ENCODE peak calls at places on chromosomes 2 and 18, in ten cellular contexts. D, C, V, P, M, U, F, N, H and W are unnamed samples.

GRCh38 chr2:70684846-70685622 is 83.0 kb downstream of the ADD2 start:
- DNase-seq in P (no peak), V (no peak), M (no peak), D (no peak), U (no peak), N (peak), H (no peak), C (no peak), F (no peak), W (no peak)

GRCh38 chr2:8154936-8155335 is 526.9 kb upstream of the ID2 start:
- DNase-seq in U (no peak), N (no peak), M (no peak), V (no peak), C (no peak), D (no peak), H (no peak), P (no peak), F (no peak), W (no peak)

GRCh38 chr18:37424507-37424906 is 141.1 kb downstream of the CELF4 start:
- DNase-seq in D (no peak), U (no peak), H (no peak), P (no peak), N (no peak), F (no peak), M (no peak), V (no peak), C (no peak), W (no peak)

GRCh38 chr2:162369577-162369976 is 25.6 kb downstream of the GCA start:
- DNase-seq in M (no peak), H (no peak), F (no peak), P (no peak), D (no peak), U (no peak), V (no peak), C (no peak), N (no peak), W (no peak)

GRCh38 chr2:23419171-23420090 is 34.5 kb downstream of the KLHL29 start:
- DNase-seq in C (no peak), F (peak), V (no peak), H (no peak), P (peak), U (peak), D (no peak), M (no peak), N (no peak), W (no peak)

GRCh38 chr2:222105046-222105445 is 193.8 kb downstream of the PAX3 start:
- DNase-seq in H (no peak), D (no peak), N (no peak), P (no peak), U (no peak), F (no peak), M (no peak), C (no peak), V (no peak), W (no peak)

GRCh38 chr2:134389331-134389835 is 135.5 kb downstream of the MGAT5 start:
- DNase-seq in F (no peak), D (no peak), V (no peak), P (no peak), H (no peak), M (no peak), N (no peak), U (no peak), C (no peak), W (no peak)

GRCh38 chr18:25454270-25454659 is 102.3 kb upstream of the ZNF521 start:
- DNase-seq in V (no peak), N (no peak), C (no peak), U (no peak), F (no peak), D (no peak), P (no peak), H (no peak), M (no peak), W (no peak)

GRCh38 chr2:65613968-65614555 is 181.7 kb upstream of the SPRED2 start:
- DNase-seq in M (no peak), V (no peak), D (no peak), F (no peak), P (no peak), H (no peak), N (no peak), U (no peak), C (no peak), W (no peak)
- H3K27ac ChIP-seq in M (no peak), V (no peak), D (no peak), F (no peak), P (no peak), H (no peak), N (no peak), U (no peak), C (no peak), W (no peak)

DNA sequence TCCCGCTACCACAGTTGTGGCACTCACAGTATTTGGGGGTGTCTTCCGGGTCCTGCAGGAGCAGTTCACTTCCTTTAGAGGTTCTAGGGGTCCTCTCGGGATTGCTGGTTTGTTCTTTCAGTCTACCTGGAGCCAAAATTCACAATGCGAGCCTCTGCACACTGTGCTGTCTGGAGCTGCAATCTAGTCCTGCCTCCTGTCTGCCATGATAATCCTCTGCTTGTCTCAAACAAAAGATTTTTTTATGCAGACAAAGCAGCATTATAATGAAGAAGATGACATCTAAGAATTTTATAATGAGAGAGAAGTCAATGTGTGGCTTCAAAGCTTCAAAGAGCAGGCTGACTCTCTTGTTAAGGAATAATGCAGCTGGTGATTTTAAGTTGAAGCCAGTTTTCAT is 975.1 kb upstream of the GYPC start:
- DNase-seq in U (no peak), D (no peak), C (no peak), H (no peak), V (no peak), F (no peak), P (no peak), N (no peak), M (no peak), W (no peak)
- TF ChIP-seq CTCF in U (no peak), D (no peak), C (no peak), H (no peak), V (no peak), F (no peak), P (no peak), N (no peak), M (no peak), W (no peak)

GRCh38 chr2:191171708-191172355 is 21.0 kb upstream of the STAT4 start:
- DNase-seq in F (no peak), H (peak), C (no peak), M (no peak), N (no peak), U (no peak), D (no peak), P (peak), V (no peak), W (no peak)

GRCh38 chr2:191169456-191170300 is 18.9 kb upstream of the STAT4 start:
- DNase-seq in V (no peak), C (no peak), N (no peak), U (no peak), F (no peak), D (no peak), H (no peak), P (no peak), M (no peak), W (no peak)

GRCh38 chr2:191170301-191170636 is 19.5 kb upstream of the STAT4 start:
- DNase-seq in P (no peak), D (no peak), V (no peak), N (no peak), F (no peak), U (no peak), H (no peak), C (no peak), M (no peak), W (no peak)

GRCh38 chr2:191170773-191171172 is 20.0 kb upstream of the STAT4 start:
- DNase-seq in U (no peak), C (no peak), P (no peak), M (no peak), H (no peak), N (no peak), V (no peak), D (no peak), F (no peak), W (no peak)

GRCh38 chr2:191171291-191171690 is 20.5 kb upstream of the STAT4 start:
- DNase-seq in N (no peak), M (no peak), U (no peak), H (no peak), V (no peak), D (no peak), F (no peak), C (no peak), P (no peak), W (no peak)
- H3K27ac ChIP-seq in N (no peak), M (no peak), U (no peak), H (peak), V (no peak), D (no peak), F (no peak), C (peak), P (peak), W (no peak)

GRCh38 chr2:18267501-18267900 is 293.0 kb downstream of the RDH14 start:
- DNase-seq in U (no peak), C (no peak), V (no peak), H (no peak), D (no peak), F (no peak), M (no peak), P (no peak), N (no peak), W (no peak)

GRCh38 chr2:18271370-18272147 is 288.9 kb downstream of the RDH14 start:
- DNase-seq in H (no peak), N (no peak), F (peak), D (no peak), U (no peak), M (no peak), P (no peak), V (no peak), C (no peak), W (no peak)

GRCh38 chr2:18266188-18266587 is 294.3 kb downstream of the RDH14 start:
- DNase-seq in V (no peak), F (no peak), H (peak), P (no peak), U (no peak), M (no peak), N (no peak), D (no peak), C (no peak), W (no peak)

GRCh38 chr2:18265614-18266013 is 294.8 kb downstream of the RDH14 start:
- DNase-seq in C (no peak), M (no peak), P (no peak), H (no peak), D (no peak), U (no peak), F (no peak), V (no peak), N (no peak), W (no peak)

DNA sequence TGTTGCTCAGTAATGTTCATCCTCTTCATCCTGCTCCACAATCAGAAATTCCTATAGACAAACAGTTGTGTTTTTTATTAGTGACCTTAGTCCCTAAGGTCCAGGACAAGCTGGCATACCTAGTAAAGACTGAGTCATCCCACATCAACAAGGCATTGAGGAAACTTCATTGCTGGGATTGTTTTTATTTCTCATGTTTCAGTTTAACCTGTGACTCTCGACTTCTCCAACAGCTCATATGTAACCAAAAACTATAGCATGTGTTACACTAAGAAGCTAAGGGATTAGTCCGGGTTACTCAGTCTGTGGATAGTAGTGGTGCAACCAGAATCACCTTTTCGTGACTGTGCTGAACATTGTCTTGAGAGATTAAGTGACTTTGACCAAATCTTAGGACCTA is 292.1 kb downstream of the RDH14 start:
- DNase-seq in M (no peak), C (no peak), F (no peak), H (no peak), D (no peak), N (no peak), P (peak), V (no peak), U (no peak), W (no peak)
- TF ChIP-seq CTCF in M (no peak), C (no peak), F (no peak), H (no peak), D (no peak), N (no peak), P (no peak), V (no peak), U (no peak), W (no peak)

GRCh38 chr2:27133905-27134780 is at the start of gene PREB:
- DNase-seq in C (peak), V (peak), H (peak), F (peak), N (peak), P (peak), U (peak), M (peak), D (peak), W (peak)

GRCh38 chr2:27133195-27133875 is 1.1 kb downstream of the PREB start:
- DNase-seq in P (no peak), D (no peak), H (no peak), M (no peak), C (peak), F (no peak), V (no peak), U (peak), N (no peak), W (no peak)

GRCh38 chr2:27135471-27135955 is 1.1 kb upstream of the PREB start:
- DNase-seq in N (no peak), D (no peak), M (no peak), U (no peak), F (no peak), H (no peak), C (no peak), P (no peak), V (no peak), W (no peak)

GRCh38 chr2:27136751-27137150 is 2.3 kb upstream of the PREB start:
- DNase-seq in M (no peak), N (no peak), C (no peak), H (no peak), F (no peak), V (no peak), P (no peak), U (no peak), D (no peak), W (no peak)

GRCh38 chr2:27134781-27135470 is 490 bp upstream of the PREB start:
- DNase-seq in N (no peak), M (no peak), D (no peak), U (no peak), V (no peak), P (no peak), C (no peak), F (no peak), H (no peak), W (no peak)
- H3K27ac ChIP-seq in N (no peak), M (no peak), D (peak), U (peak), V (no peak), P (no peak), C (no peak), F (no peak), H (peak), W (no peak)

GRCh38 chr2:136386046-136386445 is 268.1 kb upstream of the CXCR4 start:
- DNase-seq in M (no peak), P (no peak), U (no peak), H (no peak), C (no peak), D (no peak), F (no peak), N (no peak), V (no peak), W (no peak)

GRCh38 chr2:136383161-136383560 is 265.2 kb upstream of the CXCR4 start:
- DNase-seq in C (no peak), F (no peak), H (no peak), D (no peak), P (no peak), M (no peak), N (no peak), U (no peak), V (no peak), W (no peak)

GRCh38 chr2:136381245-136381644 is 263.3 kb upstream of the CXCR4 start:
- DNase-seq in M (no peak), U (no peak), P (no peak), V (no peak), F (no peak), C (no peak), N (no peak), D (no peak), H (no peak), W (no peak)

GRCh38 chr2:136381722-136382633 is 264.0 kb upstream of the CXCR4 start:
- DNase-seq in P (no peak), C (no peak), F (peak), H (no peak), N (no peak), U (no peak), M (no peak), D (no peak), V (no peak), W (no peak)

GRCh38 chr2:136384541-136385303 is 266.8 kb upstream of the CXCR4 start:
- DNase-seq in F (no peak), V (peak), P (peak), H (peak), M (peak), D (no peak), C (peak), U (no peak), N (peak), W (peak)
- TF ChIP-seq CTCF in F (peak), V (peak), P (peak), H (peak), M (peak), D (peak), C (peak), U (peak), N (peak), W (peak)